ENCODE peak calls at places on chromosomes 5 and 9, in seven cellular contexts. O, B, U, V, Z, L and M are unnamed samples.

GRCh38 chr5:142821027-142821732 is 51.0 kb downstream of the ARHGAP26 start:
- DNase-seq in B (no peak), Z (no peak), O (no peak), L (no peak), V (no peak), U (no peak), M (no peak)

GRCh38 chr9:103617046-103617445 is 477.1 kb upstream of the SMC2 start:
- DNase-seq in U (no peak), Z (no peak), V (no peak), O (no peak), L (no peak), B (no peak), M (no peak)

GRCh38 chr9:89234636-89235035 is 56.0 kb upstream of the SHC3 start:
- DNase-seq in O (no peak), Z (peak), U (no peak), B (peak), V (no peak), L (no peak), M (peak)

GRCh38 chr9:118829334-118829733 is 539.9 kb downstream of the BRINP1 start:
- DNase-seq in V (no peak), O (no peak), U (no peak), Z (no peak), L (no peak), B (no peak), M (no peak)

GRCh38 chr5:75051217-75051751 is 1.1 kb downstream of the GCNT4 start:
- DNase-seq in U (no peak), V (no peak), O (no peak), L (no peak), Z (no peak), B (no peak), M (peak)

GRCh38 chr5:155087036-155087435 is 73.5 kb downstream of the KIF4B start:
- DNase-seq in B (no peak), Z (no peak), L (no peak), V (peak), U (peak), O (no peak), M (no peak)

GRCh38 chr9:95171001-95171400 is 146.5 kb downstream of the FANCC start:
- DNase-seq in B (peak), V (peak), O (peak), Z (no peak), U (no peak), L (no peak), M (peak)

GRCh38 chr5:62431735-62432617 is 19.4 kb downstream of the IPO11 start:
- DNase-seq in B (no peak), U (no peak), V (no peak), O (no peak), Z (no peak), L (no peak), M (no peak)

GRCh38 chr9:118222375-118222774 is 518.2 kb downstream of the TLR4 start:
- DNase-seq in U (no peak), O (no peak), L (no peak), B (no peak), V (no peak), Z (no peak), M (no peak)

GRCh38 chr5:1447772-1448361 is 2.6 kb upstream of the SLC6A3 start:
- DNase-seq in U (no peak), B (no peak), Z (no peak), O (no peak), L (no peak), V (no peak), M (peak)

GRCh38 chr5:63563008-63563917 is 399.0 kb downstream of the HTR1A start:
- DNase-seq in B (no peak), Z (no peak), O (no peak), L (no peak), V (no peak), U (no peak), M (no peak)

GRCh38 chr5:55577353-55578060 is 42.7 kb upstream of the PLPP1 start:
- DNase-seq in U (no peak), V (peak), Z (no peak), L (peak), B (no peak), O (no peak), M (no peak)

GRCh38 chr9:128558431-128559310 is 6.3 kb downstream of the SPTAN1 start:
- DNase-seq in O (peak), V (peak), Z (peak), U (peak), B (peak), L (peak), M (peak)

GRCh38 chr5:38060354-38060753 is 198.0 kb upstream of the EGFLAM start:
- DNase-seq in L (no peak), B (no peak), O (no peak), V (peak), Z (no peak), U (no peak), M (no peak)

GRCh38 chr5:16735092-16735970 is 118.5 kb upstream of the RETREG1 start:
- DNase-seq in U (no peak), L (no peak), O (no peak), V (no peak), B (no peak), Z (no peak), M (no peak)

GRCh38 chr5:97388794-97389193 is 205.7 kb upstream of the RIOK2 start:
- DNase-seq in L (no peak), B (no peak), Z (no peak), O (no peak), U (no peak), V (peak), M (no peak)

GRCh38 chr5:142926549-142926948 is 156.4 kb downstream of the ARHGAP26 start:
- DNase-seq in Z (no peak), L (no peak), B (no peak), U (no peak), O (no peak), V (no peak), M (no peak)

DNA sequence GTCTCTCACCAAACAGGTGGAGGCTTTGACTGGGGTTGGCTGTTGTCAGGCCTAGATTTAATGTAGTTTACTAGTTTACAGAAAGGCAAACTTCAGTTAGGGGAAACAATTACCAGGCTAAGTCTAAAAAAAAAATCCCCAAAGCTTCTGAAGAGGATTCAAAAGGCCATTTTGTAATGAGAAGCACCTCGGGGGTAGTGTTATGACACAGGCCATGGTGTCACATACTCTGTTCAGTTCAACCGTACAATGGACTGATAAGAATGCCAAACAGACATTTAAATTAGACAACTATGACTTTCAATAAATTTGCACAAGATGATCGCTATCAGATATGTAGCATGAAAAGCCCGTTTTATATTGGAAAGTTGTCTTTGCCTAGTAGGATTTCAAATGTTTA is 120.1 kb upstream of the PCA3 start:
- DNase-seq in O (no peak), L (no peak), V (no peak), Z (no peak), B (no peak), U (no peak), M (no peak)
- TF ChIP-seq CTCF in O (no peak), L (no peak), V (no peak), Z (no peak), B (no peak), U (no peak), M (no peak)

DNA sequence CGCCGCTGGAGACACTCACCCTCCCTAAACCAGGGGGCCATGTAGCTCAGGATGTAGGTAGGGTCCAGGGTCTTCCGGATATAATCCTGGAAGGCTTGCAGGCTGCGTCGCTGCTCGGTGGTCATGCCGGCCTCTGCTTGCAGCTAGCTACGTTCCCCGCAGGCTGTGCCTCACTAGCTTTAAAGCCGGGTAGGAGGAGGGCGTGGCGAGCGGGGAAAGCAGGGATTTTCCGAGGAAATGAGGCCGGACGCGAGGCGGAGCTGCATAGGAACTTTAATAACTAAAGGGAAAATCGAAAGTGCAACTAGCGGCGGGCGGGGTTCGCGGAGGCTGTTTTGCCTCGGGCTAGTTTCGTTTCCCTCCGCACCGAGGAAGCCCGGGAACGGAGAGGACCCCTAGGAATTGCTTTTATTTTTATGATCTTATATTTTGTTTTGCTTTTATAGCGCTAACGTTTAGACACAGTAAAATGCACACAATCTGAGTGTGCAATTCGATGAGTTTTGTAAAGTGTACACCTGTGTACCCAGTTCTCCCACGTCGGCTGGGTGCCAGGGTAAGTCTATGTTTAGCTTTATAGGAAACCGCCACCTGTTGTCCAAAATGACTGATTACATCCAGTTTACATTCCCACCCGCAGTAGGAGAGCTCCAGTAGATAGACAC is at the start of gene RIGI:
- DNase-seq in V (peak), O (peak), B (peak), Z (peak), L (peak), U (peak), M (peak)
- TF ChIP-seq CTCF in V (peak), O (peak), B (peak), Z (peak), L (peak), U (peak), M (peak)

DNA sequence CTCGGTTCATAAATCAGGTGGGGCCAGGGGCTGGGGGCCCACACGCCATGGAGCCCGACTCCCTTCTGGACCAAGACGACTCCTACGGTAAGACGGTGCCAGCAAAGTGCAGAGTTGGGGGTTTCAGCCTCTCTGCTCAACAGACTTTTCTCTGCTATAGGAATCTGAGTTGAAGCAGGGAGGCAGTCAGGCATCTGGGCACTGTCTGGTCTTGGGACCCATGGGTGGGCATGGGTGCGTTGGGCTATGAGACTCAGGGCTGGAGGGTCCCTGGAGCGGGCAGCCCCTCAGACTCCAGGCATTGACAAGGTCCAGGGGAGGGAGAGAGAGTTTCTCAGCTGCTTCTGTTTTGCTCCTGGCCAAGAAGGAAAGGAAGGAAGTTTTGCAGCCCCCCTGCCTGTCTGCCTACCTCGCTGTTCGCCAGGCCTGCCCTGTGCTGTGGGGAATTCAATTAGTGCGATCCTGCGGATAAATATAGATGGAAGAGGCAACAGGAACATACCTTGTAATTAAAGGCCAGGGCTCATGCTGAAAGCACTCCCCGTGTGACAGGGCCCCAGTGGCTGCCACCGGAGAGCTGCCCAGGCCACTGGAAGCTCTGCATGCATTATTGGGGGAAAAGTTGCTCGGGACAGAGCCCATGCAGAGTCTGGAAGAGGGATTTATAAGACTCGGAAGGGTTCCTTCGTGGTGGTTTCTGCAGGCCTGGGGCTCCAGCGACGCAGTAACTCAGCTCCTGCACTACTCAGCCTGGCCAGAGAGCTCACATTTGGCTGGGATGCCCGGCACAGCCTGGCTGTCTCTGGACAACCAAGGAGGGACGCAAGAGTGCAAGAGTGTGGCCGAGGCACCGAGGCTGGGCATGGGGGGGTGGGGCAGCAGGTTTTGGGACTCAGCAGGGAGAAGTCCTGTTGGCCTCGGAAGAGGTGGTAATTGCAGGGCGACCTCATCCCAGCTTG is 67.8 kb upstream of the GGTA1 start:
- DNase-seq in U (no peak), B (no peak), L (peak), O (no peak), V (no peak), Z (no peak), M (no peak)
- TF ChIP-seq CTCF in U (no peak), B (no peak), L (no peak), O (no peak), V (no peak), Z (no peak), M (no peak)

GRCh38 chr5:72402959-72403628 is 82.9 kb downstream of the PTCD2 start:
- DNase-seq in U (no peak), V (no peak), Z (no peak), B (no peak), L (peak), O (no peak), M (peak)
- TF ChIP-seq CTCF in U (peak), V (peak), Z (peak), B (peak), L (peak), O (peak), M (no peak)